ENCODE peak calls at places on chromosomes 7 and 10, in four cellular contexts. L is nephron progenitor cell, H is K562, Q is body of pancreas. S is an unnamed sample.
A peak's percentile ranks its signal among the peaks of the same experiment; 100 is the strongest.

GRCh38 chr10:131166486-131166885 is 145.0 kb downstream of the TCERG1L start:
- DNase-seq in L (no peak), H (no peak), Q (no peak), S (no peak)

GRCh38 chr7:94276046-94276445 is 118.6 kb upstream of the COL1A2 start:
- DNase-seq in L (no peak), H (no peak), Q (no peak), S (no peak)

GRCh38 chr7:107147464-107148214 is 21.2 kb upstream of the HBP1 start:
- DNase-seq in L (no peak), H (peak; percentile 42), Q (peak; percentile 36), S (no peak)

GRCh38 chr7:132542895-132543294 is 33.4 kb downstream of the PLXNA4 start:
- DNase-seq in L (no peak), H (no peak), Q (no peak), S (no peak)

GRCh38 chr7:92843034-92843760 is 6.8 kb upstream of the CDK6 start:
- DNase-seq in L (no peak), H (peak; percentile 21), Q (no peak), S (no peak)

GRCh38 chr7:29563590-29564454 is at the start of gene PRR15:
- DNase-seq in L (peak; percentile 70), H (no peak), Q (peak; percentile 93), S (no peak)

GRCh38 chr7:33459340-33459751 is 330.0 kb downstream of the BBS9 start:
- DNase-seq in L (peak; percentile 22), H (no peak), Q (no peak), S (no peak)

GRCh38 chr7:135320277-135320676 is 86.6 kb downstream of the STRA8 start:
- DNase-seq in L (no peak), H (no peak), Q (peak; percentile 90), S (peak; percentile 79)

GRCh38 chr10:43809211-43809930 is 160.7 kb upstream of the ZNF32 start:
- DNase-seq in L (peak; percentile 17), H (no peak), Q (no peak), S (no peak)

GRCh38 chr10:26296351-26296750 is 79.8 kb downstream of the GAD2 start:
- DNase-seq in L (no peak), H (no peak), Q (no peak), S (no peak)

GRCh38 chr10:4058514-4059029 is 273.6 kb upstream of the KLF6 start:
- DNase-seq in L (no peak), H (no peak), Q (no peak), S (no peak)

GRCh38 chr10:36209480-36209879 is 567.4 kb upstream of the FZD8 start:
- DNase-seq in L (no peak), H (no peak), Q (no peak), S (no peak)

GRCh38 chr7:126370038-126370668 is 882.6 kb downstream of the GRM8 start:
- DNase-seq in L (no peak), H (no peak), Q (no peak), S (no peak)

GRCh38 chr7:137032436-137032835 is 164.0 kb downstream of the CHRM2 start:
- DNase-seq in L (no peak), H (no peak), Q (no peak), S (no peak)

GRCh38 chr7:99714171-99714570 is 20.8 kb downstream of the CYP3A7 start:
- DNase-seq in L (no peak), H (no peak), Q (no peak), S (no peak)

GRCh38 chr10:43140414-43140813 is 2.2 kb downstream of the CSGALNACT2 start:
- DNase-seq in L (no peak), H (no peak), Q (no peak), S (no peak)

GRCh38 chr10:132465889-132466519 is 69.0 kb downstream of the PWWP2B start:
- DNase-seq in L (peak; percentile 5), H (no peak), Q (no peak), S (no peak)

GRCh38 chr7:123735539-123735938 is 13.3 kb downstream of the WASL start:
- DNase-seq in L (no peak), H (no peak), Q (no peak), S (no peak)

GRCh38 chr7:37145682-37146081 is 303.0 kb downstream of the ELMO1 start:
- DNase-seq in L (no peak), H (no peak), Q (no peak), S (no peak)

GRCh38 chr7:44796034-44796503 is 412 bp upstream of the PPIA start:
- DNase-seq in L (no peak), H (no peak), Q (no peak), S (no peak)

GRCh38 chr7:133888061-133888930 is 238.8 kb upstream of the LRGUK start:
- DNase-seq in L (no peak), H (no peak), Q (peak; percentile 31), S (no peak)

GRCh38 chr7:40717242-40717641 is 582.4 kb downstream of the SUGCT start:
- DNase-seq in L (peak; percentile 67), H (no peak), Q (peak; percentile 86), S (peak; percentile 77)

GRCh38 chr10:125983161-125983560 is 86.8 kb downstream of the FANK1 start:
- DNase-seq in L (no peak), H (no peak), Q (no peak), S (no peak)

GRCh38 chr10:78600740-78601139 is 468.0 kb upstream of the ZMIZ1 start:
- DNase-seq in L (no peak), H (no peak), Q (no peak), S (no peak)

GRCh38 chr7:43112941-43113621 is 634 bp downstream of the HECW1 start:
- DNase-seq in L (peak; percentile 54), H (peak; percentile 33), Q (peak; percentile 39), S (peak; percentile 20)

GRCh38 chr10:19629559-19629958 is 186.7 kb upstream of the PLXDC2 start:
- DNase-seq in L (peak; percentile 4), H (no peak), Q (peak; percentile 33), S (peak; percentile 43)
- TF ChIP-seq CTCF in L (no peak), H (no peak), Q (no peak), S (peak; percentile 43)

DNA sequence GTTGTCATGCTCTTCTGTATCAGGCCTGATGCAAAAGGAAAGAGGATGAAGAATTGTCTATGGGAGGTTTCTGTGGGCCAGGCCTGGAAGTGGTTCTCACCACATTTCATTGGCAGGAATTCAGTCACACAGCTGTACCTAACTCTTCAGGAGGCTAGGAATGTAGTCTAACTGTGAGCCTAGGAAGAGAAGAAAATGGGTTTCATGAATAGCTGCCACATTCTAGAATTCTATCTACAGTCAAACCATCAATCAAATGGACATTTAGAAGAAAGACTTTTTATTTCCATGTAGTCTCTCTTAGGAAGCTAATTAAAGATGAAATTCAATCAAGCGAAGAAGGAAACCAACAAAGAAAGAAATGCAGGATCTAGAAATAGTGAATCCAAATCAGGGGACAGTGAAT is 25.3 kb upstream of the USP6NL start:
- DNase-seq in L (no peak), H (no peak), Q (no peak), S (no peak)
- TF ChIP-seq CTCF in L (no peak), H (no peak), Q (no peak), S (no peak)

GRCh38 chr10:271201-271600 is 135.9 kb downstream of the ZMYND11 start:
- DNase-seq in L (no peak), H (no peak), Q (no peak), S (no peak)
- TF ChIP-seq CTCF in L (no peak), H (no peak), Q (no peak), S (no peak)

GRCh38 chr7:140698477-140698876 is 2.0 kb downstream of the NDUFB2 start:
- DNase-seq in L (no peak), H (no peak), Q (peak; percentile 21), S (no peak)

GRCh38 chr7:140697447-140698143 is 1.1 kb downstream of the NDUFB2 start:
- DNase-seq in L (no peak), H (no peak), Q (no peak), S (no peak)

GRCh38 chr7:140696024-140696678 is 357 bp upstream of the NDUFB2 start:
- DNase-seq in L (peak; percentile 98), H (peak; percentile 99), Q (peak; percentile 94), S (peak; percentile 64)

GRCh38 chr7:140695381-140695780 is 1.1 kb upstream of the NDUFB2 start:
- DNase-seq in L (no peak), H (no peak), Q (no peak), S (no peak)

GRCh38 chr7:140696679-140697446 is at the start of gene NDUFB2:
- DNase-seq in L (peak; percentile 75), H (peak; percentile 91), Q (peak; percentile 82), S (peak; percentile 54)
- TF ChIP-seq CTCF in L (no peak), H (no peak), Q (peak; percentile 0), S (no peak)

DNA sequence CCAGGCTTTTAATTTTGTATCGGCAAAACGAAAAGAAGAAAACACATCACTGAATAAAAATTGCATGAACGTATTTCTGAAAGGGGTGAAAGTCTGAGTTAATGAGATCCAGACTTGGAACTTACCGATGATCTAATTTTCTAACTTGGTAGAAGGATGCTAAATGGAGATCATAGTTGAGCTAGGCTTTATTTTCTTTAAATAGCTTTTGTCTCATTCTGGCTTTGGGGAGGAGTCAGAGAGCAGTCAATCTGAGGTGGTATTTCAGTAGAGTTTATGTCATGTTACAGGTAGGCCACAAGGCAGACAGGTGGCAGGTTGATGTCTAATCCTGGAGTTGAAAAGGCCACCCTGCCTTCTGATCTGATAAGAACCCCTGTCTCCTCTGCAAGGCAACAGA is 161.9 kb downstream of the KIAA1217 start:
- DNase-seq in L (no peak), H (no peak), Q (no peak), S (no peak)
- TF ChIP-seq CTCF in L (no peak), H (no peak), Q (no peak), S (no peak)

DNA sequence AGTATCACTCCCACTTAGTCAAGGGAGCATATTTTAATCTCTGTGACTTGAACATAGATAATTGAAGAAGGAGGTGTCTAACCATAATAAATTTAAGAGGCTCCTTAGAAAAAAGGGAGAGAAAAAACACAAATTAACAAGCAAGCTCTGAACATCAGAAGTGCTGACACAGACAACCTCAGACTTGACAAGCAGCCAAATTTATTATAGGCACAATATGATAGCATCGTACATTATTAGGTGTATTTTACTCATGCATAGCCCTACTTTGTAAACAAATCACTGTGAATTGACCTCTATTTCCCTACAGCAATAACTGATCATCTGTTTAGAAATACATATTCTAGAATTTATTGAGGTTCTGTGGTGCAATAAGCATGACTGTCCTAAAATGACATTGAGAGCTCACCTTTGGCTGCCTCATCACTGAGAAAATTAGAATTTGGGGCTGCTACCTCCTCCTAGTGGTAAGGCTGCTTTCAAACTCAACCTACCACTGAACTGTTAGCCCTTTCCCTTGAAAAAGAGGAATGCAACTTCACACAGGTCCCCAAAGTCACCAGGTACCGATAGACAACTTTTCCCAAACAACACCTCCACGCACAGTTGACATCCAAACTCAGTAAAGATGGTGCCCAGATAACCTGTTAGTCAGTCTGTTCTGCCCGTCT is 76.0 kb upstream of the SCIN start:
- DNase-seq in L (no peak), H (peak; percentile 27), Q (no peak), S (no peak)
- TF ChIP-seq CTCF in L (no peak), H (peak; percentile 36), Q (no peak), S (peak; percentile 18)

DNA sequence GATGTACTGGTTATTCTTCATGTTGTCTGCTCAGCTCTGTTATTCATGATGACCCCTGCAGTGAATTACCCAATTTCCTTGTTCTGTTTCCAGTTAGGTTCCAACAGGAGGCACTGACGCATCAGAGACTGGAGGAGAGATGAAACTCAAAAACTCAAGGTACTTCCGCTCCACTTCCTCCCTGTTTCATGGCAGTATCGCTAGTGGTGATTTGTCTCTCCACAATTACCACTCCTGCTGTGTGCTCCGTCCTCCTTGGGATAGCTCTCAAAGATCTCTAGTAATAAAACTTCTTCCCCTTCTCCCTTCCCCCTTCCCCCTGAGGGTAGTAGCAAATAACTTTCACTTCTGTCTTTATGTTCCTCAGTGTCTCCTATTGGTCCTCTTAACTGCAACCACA is 107.4 kb upstream of the ABCB5 start:
- DNase-seq in L (no peak), H (no peak), Q (no peak), S (no peak)
- TF ChIP-seq CTCF in L (no peak), H (no peak), Q (no peak), S (no peak)

S was measured in retinal pigment epithelial cell.